ENCODE peak calls at places on chromosome 6, in seven cellular contexts. A is fibroblast of mammary gland, R is mesendoderm, D is neuronal stem cell, W is cardiac muscle cell, U is upper lobe of right lung, K is right cardiac atrium. F is an unnamed sample.

GRCh38 chr6:152189736-152190135 is 382.3 kb downstream of the ESR1 start:
- DNase-seq in A (peak; percentile 35), R (no peak), D (no peak), W (no peak), U (no peak), K (no peak), F (no peak)

GRCh38 chr6:29553268-29554057 is 6.1 kb downstream of the UBD start:
- DNase-seq in A (peak; percentile 80), R (peak; percentile 87), D (peak; percentile 58), W (peak; percentile 78), U (peak; percentile 91), K (peak; percentile 89), F (no peak)

GRCh38 chr6:7138111-7138510 is 30.4 kb downstream of the RREB1 start:
- DNase-seq in A (no peak), R (no peak), D (no peak), W (no peak), U (no peak), K (no peak), F (no peak)

GRCh38 chr6:154509421-154510143 is 903 bp downstream of the CNKSR3 start:
- DNase-seq in A (peak; percentile 30), R (peak; percentile 48), D (peak; percentile 21), W (peak; percentile 63), U (peak; percentile 74), K (peak; percentile 75), F (no peak)

GRCh38 chr6:110101885-110102284 is 77.6 kb downstream of the WASF1 start:
- DNase-seq in A (no peak), R (no peak), D (no peak), W (no peak), U (no peak), K (no peak), F (no peak)

GRCh38 chr6:358432-358831 is 33.1 kb upstream of the IRF4 start:
- DNase-seq in A (no peak), R (no peak), D (no peak), W (no peak), U (peak; percentile 68), K (peak; percentile 70), F (no peak)

GRCh38 chr6:156842598-156843250 is 65.5 kb downstream of the ARID1B start:
- DNase-seq in A (peak; percentile 48), R (no peak), D (no peak), W (no peak), U (no peak), K (no peak), F (no peak)

GRCh38 chr6:6556162-6556737 is 32.3 kb upstream of the LY86 start:
- DNase-seq in A (peak; percentile 43), R (no peak), D (no peak), W (no peak), U (no peak), K (no peak), F (no peak)

GRCh38 chr6:1477432-1478090 is 88.2 kb downstream of the FOXF2 start:
- DNase-seq in A (peak; percentile 86), R (peak; percentile 27), D (no peak), W (no peak), U (no peak), K (no peak), F (no peak)

GRCh38 chr6:124057448-124057847 is 253.8 kb downstream of the NKAIN2 start:
- DNase-seq in A (no peak), R (no peak), D (no peak), W (no peak), U (no peak), K (no peak), F (no peak)

GRCh38 chr6:34519971-34520644 is 36.0 kb downstream of the SPDEF start:
- DNase-seq in A (no peak), R (no peak), D (no peak), W (no peak), U (peak; percentile 41), K (no peak), F (no peak)

GRCh38 chr6:27592481-27593199 is 119.7 kb upstream of the ZNF184 start:
- DNase-seq in A (peak; percentile 73), R (peak; percentile 98), D (peak; percentile 72), W (peak; percentile 40), U (no peak), K (no peak), F (peak; percentile 98)

GRCh38 chr6:89471287-89471867 is 38.4 kb downstream of the ANKRD6 start:
- DNase-seq in A (no peak), R (peak; percentile 55), D (no peak), W (peak; percentile 22), U (no peak), K (no peak), F (no peak)

GRCh38 chr6:11700118-11700718 is 78.4 kb downstream of the ADTRP start:
- DNase-seq in A (peak; percentile 72), R (peak; percentile 52), D (no peak), W (peak; percentile 61), U (no peak), K (no peak), F (no peak)

GRCh38 chr6:74912234-74912633 is 293.6 kb downstream of the COL12A1 start:
- DNase-seq in A (no peak), R (no peak), D (no peak), W (no peak), U (no peak), K (no peak), F (no peak)

GRCh38 chr6:146543940-146544661 is 468 bp downstream of the RAB32 start:
- DNase-seq in A (peak; percentile 49), R (peak; percentile 81), D (peak; percentile 27), W (peak; percentile 29), U (no peak), K (peak; percentile 82), F (no peak)

GRCh38 chr6:52284131-52284459 is 447 bp downstream of the MCM3 start:
- DNase-seq in A (peak; percentile 21), R (peak; percentile 95), D (peak; percentile 72), W (peak; percentile 81), U (no peak), K (peak; percentile 75), F (no peak)

GRCh38 chr6:141103246-141103645 is 1029.5 kb upstream of the GJE1 start:
- DNase-seq in A (peak; percentile 74), R (no peak), D (no peak), W (no peak), U (no peak), K (no peak), F (no peak)

GRCh38 chr6:123687864-123688263 is 51.1 kb upstream of the TRDN start:
- DNase-seq in A (no peak), R (no peak), D (no peak), W (no peak), U (no peak), K (no peak), F (no peak)

DNA sequence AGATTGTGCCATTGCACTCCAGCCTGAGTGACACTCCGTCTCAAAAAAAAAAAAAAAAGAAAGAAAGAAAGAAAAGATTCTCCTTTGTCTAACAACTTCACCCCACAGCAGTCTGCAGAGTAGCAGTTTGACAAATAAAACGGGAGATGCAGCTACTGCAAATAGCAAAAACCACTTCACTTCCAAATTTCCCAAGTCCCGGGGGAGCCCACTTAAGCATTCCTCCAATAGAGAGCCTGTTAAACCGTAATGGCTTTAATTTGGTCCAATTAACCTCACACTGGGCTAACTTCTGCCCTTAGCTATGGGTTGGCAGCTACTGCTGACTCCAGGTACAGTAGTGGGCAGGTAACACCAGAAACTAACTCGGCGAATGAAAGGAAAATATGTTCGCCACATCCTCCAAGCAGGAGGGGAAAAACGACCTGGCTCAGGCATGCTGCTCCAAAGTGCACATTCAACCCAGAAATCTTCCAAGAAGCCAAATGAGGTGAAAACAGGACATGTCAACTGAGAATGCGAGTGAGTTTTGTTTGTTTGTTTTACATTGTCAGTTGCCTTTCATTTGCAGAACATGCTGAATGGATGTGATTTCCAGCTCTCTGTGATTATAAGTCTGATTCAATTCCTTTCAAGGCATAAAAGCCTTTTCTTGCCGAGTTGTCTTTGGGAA is 117.5 kb upstream of the ARMC2 start:
- DNase-seq in A (no peak), R (no peak), D (no peak), W (no peak), U (no peak), K (no peak), F (no peak)
- H3K4me3 ChIP-seq in A (no peak overlapping the region), R (no peak overlapping the region), D (no peak overlapping the region), W (no peak overlapping the region), U (peak overlapping the region; percentile 8), K (no peak overlapping the region), F (no peak overlapping the region)

GRCh38 chr6:111590209-111590955 is 15.3 kb downstream of the TRAF3IP2 start:
- DNase-seq in A (peak; percentile 53), R (no peak), D (no peak), W (no peak), U (no peak), K (no peak), F (no peak)

GRCh38 chr6:111591901-111592461 is 13.7 kb downstream of the TRAF3IP2 start:
- DNase-seq in A (peak; percentile 89), R (no peak), D (no peak), W (no peak), U (no peak), K (no peak), F (no peak)

GRCh38 chr6:111593516-111593824 is 12.2 kb downstream of the TRAF3IP2 start:
- DNase-seq in A (no peak), R (no peak), D (no peak), W (no peak), U (no peak), K (no peak), F (no peak)

GRCh38 chr6:111592726-111593515 is 12.8 kb downstream of the TRAF3IP2 start:
- DNase-seq in A (no peak), R (peak; percentile 38), D (no peak), W (no peak), U (no peak), K (no peak), F (no peak)

DNA sequence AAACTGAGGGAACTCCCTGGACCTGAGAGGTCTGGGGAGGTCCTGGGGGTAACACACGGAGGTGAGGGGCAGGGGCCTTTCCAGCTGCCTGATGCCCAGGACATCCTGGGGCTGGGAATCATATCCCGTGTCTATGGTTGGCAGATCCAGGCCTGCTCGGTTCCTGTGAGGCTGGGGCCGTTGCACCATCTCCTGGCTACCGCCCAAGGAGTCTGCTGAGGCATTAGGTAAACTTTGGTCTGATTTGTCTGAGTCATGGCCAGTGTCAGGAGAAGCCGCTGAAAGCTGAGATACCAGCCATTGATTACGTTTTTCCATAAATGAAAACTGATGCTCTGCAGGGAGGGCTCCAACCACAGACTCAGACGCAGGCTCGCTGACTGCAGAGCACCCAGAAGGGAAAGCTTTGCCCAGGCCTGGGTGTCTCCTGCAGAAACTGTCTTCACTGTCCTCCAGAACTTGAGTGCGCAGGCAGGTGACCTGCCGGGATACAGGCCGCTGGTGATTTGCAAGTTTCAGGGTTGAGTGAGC is 14.2 kb downstream of the TRAF3IP2 start:
- DNase-seq in A (peak; percentile 100), R (no peak), D (no peak), W (no peak), U (peak; percentile 94), K (peak; percentile 89), F (peak; percentile 98)
- H3K4me3 ChIP-seq in A (peak overlapping the region; percentile 22), R (no peak overlapping the region), D (no peak overlapping the region), W (no peak overlapping the region), U (no peak overlapping the region), K (no peak overlapping the region), F (no peak overlapping the region)

DNA sequence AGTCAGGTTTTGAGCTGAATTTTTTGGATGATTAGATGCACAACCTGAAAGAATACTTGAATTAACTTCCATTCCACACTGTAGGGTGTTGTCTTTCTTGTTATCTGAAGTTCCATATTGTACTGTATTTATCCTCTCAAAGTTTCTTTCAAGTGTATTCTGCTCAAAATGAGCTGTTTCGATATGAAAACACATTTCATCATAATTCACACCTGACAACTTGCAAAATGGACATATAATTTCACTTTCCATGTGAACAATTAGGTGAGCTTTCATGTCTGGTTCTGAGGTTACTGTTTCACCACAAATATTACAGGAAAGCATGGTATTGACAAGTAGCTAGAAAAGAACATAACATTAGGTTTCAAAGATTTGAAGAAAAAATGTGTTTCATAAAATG is 1.7 kb downstream of the ZUP1 start:
- DNase-seq in A (no peak), R (no peak), D (no peak), W (no peak), U (no peak), K (no peak), F (no peak)
- H3K4me3 ChIP-seq in A (no peak overlapping the region), R (no peak overlapping the region), D (peak overlapping the region; percentile 17), W (no peak overlapping the region), U (no peak overlapping the region), K (no peak overlapping the region), F (no peak overlapping the region)

GRCh38 chr6:121590941-121591340 is 155.5 kb downstream of the GJA1 start:
- DNase-seq in A (no peak), R (peak; percentile 45), D (no peak), W (no peak), U (no peak), K (no peak), F (no peak)
- H3K4me3 ChIP-seq in A (no peak overlapping the region), R (no peak overlapping the region), D (no peak overlapping the region), W (no peak overlapping the region), U (no peak overlapping the region), K (no peak overlapping the region), F (no peak overlapping the region)